ENCODE peak calls at places on chromosomes 12 and 14, in nine cellular contexts. One of them, this sample, is unnamed.

GRCh38 chr12:716506-716905 is 35.9 kb upstream of the WNK1 start:
- DNase-seq in GM12878: no peak
- DNase-seq in GM23338: no peak
- DNase-seq in A549: no peak
- DNase-seq in HCT116: no peak
- DNase-seq in SK-N-SH: no peak
- DNase-seq in K562: peak; percentile 19
- DNase-seq in Panc1: no peak
- DNase-seq in HepG2: no peak
- DNase-seq in this sample: no peak

GRCh38 chr12:21773263-21773741 is 1.2 kb downstream of the KCNJ8 start:
- DNase-seq in Panc1: no peak
- DNase-seq in A549: no peak
- DNase-seq in K562: peak; percentile 18
- DNase-seq in HepG2: no peak
- DNase-seq in GM23338: peak; percentile 87
- DNase-seq in GM12878: no peak
- DNase-seq in HCT116: peak; percentile 3
- DNase-seq in SK-N-SH: peak; percentile 43
- DNase-seq in this sample: no peak

GRCh38 chr12:51269174-51270066 is 795 bp downstream of the SMAGP start:
- DNase-seq in A549: peak; percentile 76
- DNase-seq in GM23338: peak; percentile 92
- DNase-seq in Panc1: no peak
- DNase-seq in K562: no peak
- DNase-seq in GM12878: no peak
- DNase-seq in HCT116: no peak
- DNase-seq in HepG2: peak; percentile 54
- DNase-seq in SK-N-SH: peak; percentile 85
- DNase-seq in this sample: no peak

GRCh38 chr12:109645194-109645593 is 68.4 kb upstream of the FAM222A start:
- DNase-seq in HCT116: no peak
- DNase-seq in HepG2: no peak
- DNase-seq in Panc1: no peak
- DNase-seq in GM12878: no peak
- DNase-seq in K562: no peak
- DNase-seq in GM23338: no peak
- DNase-seq in A549: no peak
- DNase-seq in SK-N-SH: peak; percentile 70
- DNase-seq in this sample: no peak

GRCh38 chr12:93381183-93381975 is 3.7 kb downstream of the NUDT4 start:
- DNase-seq in K562: no peak
- DNase-seq in A549: no peak
- DNase-seq in GM23338: peak; percentile 8
- DNase-seq in HCT116: no peak
- DNase-seq in HepG2: no peak
- DNase-seq in Panc1: no peak
- DNase-seq in GM12878: no peak
- DNase-seq in SK-N-SH: no peak
- DNase-seq in this sample: no peak

GRCh38 chr12:80443974-80444666 is at the start of gene PTPRQ:
- DNase-seq in SK-N-SH: no peak
- DNase-seq in HepG2: no peak
- DNase-seq in K562: no peak
- DNase-seq in GM23338: no peak
- DNase-seq in HCT116: no peak
- DNase-seq in Panc1: no peak
- DNase-seq in GM12878: no peak
- DNase-seq in A549: no peak
- DNase-seq in this sample: no peak

GRCh38 chr14:94089479-94089878 is 8.4 kb downstream of the IFI27L1 start:
- DNase-seq in HCT116: no peak
- DNase-seq in K562: no peak
- DNase-seq in GM23338: no peak
- DNase-seq in GM12878: no peak
- DNase-seq in HepG2: no peak
- DNase-seq in Panc1: no peak
- DNase-seq in SK-N-SH: no peak
- DNase-seq in A549: no peak
- DNase-seq in this sample: no peak

GRCh38 chr12:92078167-92079053 is 67.2 kb downstream of the BTG1 start:
- DNase-seq in HCT116: peak; percentile 12
- DNase-seq in SK-N-SH: no peak
- DNase-seq in GM12878: no peak
- DNase-seq in GM23338: no peak
- DNase-seq in K562: peak; percentile 54
- DNase-seq in HepG2: no peak
- DNase-seq in Panc1: no peak
- DNase-seq in A549: peak; percentile 60
- DNase-seq in this sample: no peak

DNA sequence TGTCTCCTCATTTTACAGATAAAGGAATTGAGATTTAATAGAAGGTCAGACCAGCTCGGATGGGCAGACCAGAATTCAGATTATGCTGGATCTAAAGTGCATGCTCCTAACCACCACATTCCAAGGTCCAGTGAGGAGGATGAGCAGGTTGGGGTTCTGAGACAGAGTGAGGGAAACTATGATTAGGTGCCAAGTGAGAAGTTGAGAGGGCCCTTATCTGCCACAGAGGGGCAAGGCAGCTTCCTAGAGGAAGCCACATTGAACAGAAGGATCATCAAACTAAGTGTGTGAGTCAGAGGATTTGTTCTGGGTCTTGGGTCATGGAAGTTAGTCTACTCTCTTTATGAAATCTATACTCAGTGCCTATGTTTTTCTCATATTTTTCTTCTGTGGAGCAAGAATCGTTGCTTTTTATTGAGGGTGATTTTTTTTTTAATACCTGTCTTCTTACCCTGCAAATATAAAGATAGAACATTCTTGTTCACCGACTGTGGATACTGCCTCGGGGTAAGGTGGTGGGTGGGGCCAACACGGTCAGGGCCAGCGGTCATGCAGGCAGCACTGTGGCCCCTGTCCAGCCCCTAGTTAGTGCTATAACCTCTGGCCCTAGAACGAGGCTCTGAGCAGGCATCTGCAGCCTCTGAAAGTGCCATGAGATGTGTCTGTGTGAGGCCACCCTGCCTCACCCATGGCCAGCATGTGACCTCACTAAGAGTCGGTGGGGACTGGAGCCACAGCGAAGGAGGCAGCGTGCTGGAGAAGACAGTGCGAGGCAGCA is 55.6 kb upstream of the PTHLH start:
- DNase-seq in GM12878: no peak
- DNase-seq in Panc1: no peak
- DNase-seq in GM23338: no peak
- DNase-seq in SK-N-SH: no peak
- DNase-seq in HCT116: no peak
- DNase-seq in A549: no peak
- DNase-seq in K562: no peak
- DNase-seq in HepG2: no peak
- DNase-seq in this sample: no peak
- TF ChIP-seq REST in GM12878: no peak
- TF ChIP-seq REST in Panc1: no peak
- TF ChIP-seq REST in GM23338: no peak
- TF ChIP-seq REST in SK-N-SH: no peak
- TF ChIP-seq REST in HCT116: no peak
- TF ChIP-seq REST in A549: no peak
- TF ChIP-seq REST in K562: no peak
- TF ChIP-seq REST in HepG2: no peak
- TF ChIP-seq REST in this sample: no peak

DNA sequence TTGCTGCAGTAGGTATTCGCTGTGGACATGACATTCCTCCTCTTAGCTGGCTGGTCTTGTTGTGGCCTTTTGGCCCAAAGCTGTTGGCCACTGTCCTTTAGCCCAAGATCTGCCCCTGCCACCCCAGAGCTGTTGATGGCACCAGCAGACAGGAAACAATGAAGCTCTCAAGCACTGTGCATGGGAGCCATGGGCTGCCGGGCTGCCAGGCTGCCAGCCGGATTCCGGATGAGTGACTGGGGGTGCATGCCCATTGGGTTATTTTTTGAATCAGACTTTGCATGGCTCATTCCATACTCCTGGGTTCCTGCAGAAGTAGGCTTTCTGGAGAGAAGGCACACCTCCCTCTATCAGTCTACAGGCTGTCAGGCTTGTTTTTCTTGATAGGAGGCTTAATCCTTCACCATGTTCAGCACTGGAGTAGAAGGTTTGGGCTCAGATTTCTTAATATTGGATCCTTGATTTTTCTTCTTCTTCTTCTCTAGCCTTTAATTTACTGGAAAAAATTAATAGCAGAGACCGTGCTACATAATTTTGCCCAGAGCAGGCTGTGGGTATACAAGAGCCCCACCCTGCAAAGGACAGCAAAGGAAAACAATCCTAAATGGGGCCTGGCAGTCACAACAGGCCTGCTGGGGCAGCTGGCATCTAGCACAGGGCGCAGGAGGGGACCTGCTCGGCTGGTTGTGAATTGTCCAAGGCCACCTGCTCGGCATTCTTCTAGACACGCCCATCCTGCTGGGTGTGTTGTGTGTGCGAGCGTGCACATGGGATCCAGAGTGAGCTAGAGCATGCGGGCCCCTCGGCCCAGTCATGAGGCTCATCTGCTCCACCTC is 32.2 kb downstream of the MAX start:
- DNase-seq in A549: no peak
- DNase-seq in Panc1: no peak
- DNase-seq in HCT116: no peak
- DNase-seq in HepG2: no peak
- DNase-seq in SK-N-SH: no peak
- DNase-seq in GM23338: no peak
- DNase-seq in GM12878: no peak
- DNase-seq in K562: no peak
- DNase-seq in this sample: no peak
- TF ChIP-seq REST in A549: no peak
- TF ChIP-seq REST in Panc1: no peak
- TF ChIP-seq REST in HCT116: no peak
- TF ChIP-seq REST in HepG2: no peak
- TF ChIP-seq REST in SK-N-SH: no peak
- TF ChIP-seq REST in GM23338: no peak
- TF ChIP-seq REST in GM12878: no peak
- TF ChIP-seq REST in K562: no peak
- TF ChIP-seq REST in this sample: no peak

DNA sequence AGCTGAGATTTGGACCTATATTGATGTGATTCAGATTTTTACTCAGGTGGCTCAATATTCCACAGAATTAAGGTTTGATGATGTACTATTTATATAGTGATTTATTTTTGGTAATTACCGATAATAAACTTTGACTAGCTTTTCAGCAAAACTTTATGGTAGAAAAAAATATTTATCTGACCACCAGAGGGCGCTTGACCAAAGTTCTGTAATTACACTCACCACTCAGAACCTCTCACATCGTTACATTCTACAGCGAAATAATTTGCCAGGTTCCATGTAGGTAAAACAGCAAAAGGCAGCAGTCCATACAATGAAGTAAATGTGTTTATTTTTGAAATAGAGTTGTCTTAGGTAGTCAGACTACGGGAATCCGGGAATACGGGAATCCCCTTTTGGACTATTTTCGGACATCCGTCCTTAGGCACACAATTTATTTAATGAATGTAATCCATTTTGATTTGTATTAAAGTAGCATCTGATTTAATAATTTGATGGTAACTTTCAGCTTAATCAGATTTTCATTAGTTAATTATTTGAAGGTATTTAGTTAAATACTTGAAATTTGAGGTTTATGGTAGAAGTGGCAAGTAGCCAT is 143.0 kb upstream of the DDHD1 start:
- DNase-seq in GM12878: no peak
- DNase-seq in HepG2: peak; percentile 17
- DNase-seq in Panc1: peak; percentile 12
- DNase-seq in HCT116: peak; percentile 23
- DNase-seq in A549: peak; percentile 9
- DNase-seq in GM23338: peak; percentile 76
- DNase-seq in K562: peak; percentile 34
- DNase-seq in SK-N-SH: peak; percentile 8
- DNase-seq in this sample: no peak
- TF ChIP-seq REST in GM12878: no peak
- TF ChIP-seq REST in HepG2: no peak
- TF ChIP-seq REST in Panc1: no peak
- TF ChIP-seq REST in HCT116: no peak
- TF ChIP-seq REST in A549: no peak
- TF ChIP-seq REST in GM23338: no peak
- TF ChIP-seq REST in K562: no peak
- TF ChIP-seq REST in SK-N-SH: no peak
- TF ChIP-seq REST in this sample: no peak

GRCh38 chr14:30194769-30195168 is 267.1 kb upstream of the PRKD1 start:
- DNase-seq in Panc1: no peak
- DNase-seq in SK-N-SH: no peak
- DNase-seq in HepG2: no peak
- DNase-seq in GM23338: no peak
- DNase-seq in K562: no peak
- DNase-seq in A549: no peak
- DNase-seq in HCT116: no peak
- DNase-seq in GM12878: no peak
- DNase-seq in this sample: peak; percentile 33

GRCh38 chr14:30191639-30192279 is 264.1 kb upstream of the PRKD1 start:
- DNase-seq in A549: no peak
- DNase-seq in GM23338: no peak
- DNase-seq in SK-N-SH: no peak
- DNase-seq in HCT116: no peak
- DNase-seq in GM12878: no peak
- DNase-seq in Panc1: no peak
- DNase-seq in K562: no peak
- DNase-seq in HepG2: no peak
- DNase-seq in this sample: no peak

GRCh38 chr14:30193056-30193455 is 265.4 kb upstream of the PRKD1 start:
- DNase-seq in SK-N-SH: no peak
- DNase-seq in HepG2: no peak
- DNase-seq in HCT116: no peak
- DNase-seq in A549: no peak
- DNase-seq in GM12878: no peak
- DNase-seq in K562: no peak
- DNase-seq in GM23338: no peak
- DNase-seq in Panc1: no peak
- DNase-seq in this sample: no peak

GRCh38 chr14:30195946-30196345 is 268.3 kb upstream of the PRKD1 start:
- DNase-seq in Panc1: no peak
- DNase-seq in GM12878: no peak
- DNase-seq in A549: no peak
- DNase-seq in HCT116: no peak
- DNase-seq in SK-N-SH: no peak
- DNase-seq in GM23338: peak; percentile 7
- DNase-seq in HepG2: no peak
- DNase-seq in K562: no peak
- DNase-seq in this sample: peak; percentile 71

DNA sequence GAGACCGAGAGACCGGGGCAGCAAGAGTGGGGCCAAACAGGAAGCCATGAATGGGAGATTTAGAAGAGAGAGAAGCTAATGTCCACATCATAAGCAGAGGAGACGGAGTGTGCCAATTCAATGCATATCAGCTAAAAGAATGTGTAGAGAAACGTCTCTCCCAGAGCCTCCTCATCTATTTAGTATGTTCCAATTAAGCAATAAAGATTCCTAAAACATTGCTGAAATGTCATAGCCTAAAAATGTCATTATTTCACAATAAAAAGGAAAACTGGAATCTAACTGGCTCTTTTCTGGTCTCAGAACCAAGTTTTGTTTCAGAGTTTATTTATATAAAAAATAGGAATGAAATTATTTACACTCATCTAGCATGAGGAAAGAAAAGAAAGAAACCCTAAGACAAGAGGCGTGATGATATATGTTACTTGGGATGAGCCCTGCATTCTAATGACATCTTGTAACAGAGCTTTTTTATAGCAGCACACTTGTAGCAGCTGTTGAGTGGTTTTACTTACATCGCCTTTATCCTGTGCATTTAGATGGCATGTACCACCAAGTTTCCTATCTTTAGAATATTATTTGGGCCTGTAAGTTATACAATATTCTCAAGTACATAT is 266.3 kb upstream of the PRKD1 start:
- DNase-seq in SK-N-SH: no peak
- DNase-seq in HCT116: no peak
- DNase-seq in K562: no peak
- DNase-seq in HepG2: no peak
- DNase-seq in GM23338: no peak
- DNase-seq in A549: no peak
- DNase-seq in Panc1: no peak
- DNase-seq in GM12878: no peak
- DNase-seq in this sample: no peak
- TF ChIP-seq REST in SK-N-SH: no peak
- TF ChIP-seq REST in HCT116: no peak
- TF ChIP-seq REST in K562: no peak
- TF ChIP-seq REST in HepG2: no peak
- TF ChIP-seq REST in GM23338: no peak
- TF ChIP-seq REST in A549: no peak
- TF ChIP-seq REST in Panc1: no peak
- TF ChIP-seq REST in GM12878: no peak
- TF ChIP-seq REST in this sample: no peak

This sample was measured in HL-60.